ENCODE peak calls at places on chromosomes 16 and 17, in five cellular contexts. L is heart right ventricle; B is islet precursor cell; W is stimulated activated CD8-positive, alpha-beta memory T cell treated with anti-CD3 and anti-CD28 coated beads, Interleukin-7, amount 100 ng/mL, for 48 hours; Y is kidney glomerular epithelial cell. O is an unnamed sample.

GRCh38 chr17:17721140-17721668 is 39.9 kb downstream of the RAI1 start:
- DNase-seq in L (no peak), B (no peak), W (no peak), Y (no peak), O (no peak)

GRCh38 chr17:39152134-39152884 is 872 bp upstream of the PLXDC1 start:
- DNase-seq in L (peak; percentile 53), B (peak; percentile 89), W (no peak), Y (peak; percentile 53), O (peak; percentile 6)

GRCh38 chr17:7207120-7208001 is 12.3 kb downstream of the DLG4 start:
- DNase-seq in L (no peak), B (no peak), W (no peak), Y (no peak), O (no peak)

GRCh38 chr17:76155988-76156661 is 15.1 kb upstream of the FOXJ1 start:
- DNase-seq in L (no peak), B (peak; percentile 54), W (no peak), Y (no peak), O (no peak)

GRCh38 chr16:84252214-84252613 is 12.4 kb upstream of the KCNG4 start:
- DNase-seq in L (no peak), B (no peak), W (no peak), Y (no peak), O (no peak)

GRCh38 chr17:19986941-19987714 is 9.5 kb upstream of the AKAP10 start:
- DNase-seq in L (no peak), B (peak; percentile 86), W (no peak), Y (no peak), O (no peak)

GRCh38 chr17:38449364-38449763 is 21.1 kb downstream of the ARHGAP23 start:
- DNase-seq in L (no peak), B (peak; percentile 95), W (no peak), Y (peak; percentile 79), O (peak; percentile 21)

GRCh38 chr16:5382484-5382883 is 284.9 kb upstream of the EEF2KMT start:
- DNase-seq in L (no peak), B (no peak), W (no peak), Y (no peak), O (no peak)

GRCh38 chr17:62626719-62627218 is 701 bp upstream of the MRC2 start:
- DNase-seq in L (peak; percentile 71), B (no peak), W (no peak), Y (peak; percentile 64), O (peak; percentile 36)

GRCh38 chr17:76995352-76996105 is 127.3 kb downstream of the MGAT5B start:
- DNase-seq in L (no peak), B (no peak), W (no peak), Y (no peak), O (no peak)

GRCh38 chr16:1996175-1996574 is 6.4 kb downstream of the SYNGR3 start:
- DNase-seq in L (no peak), B (no peak), W (no peak), Y (no peak), O (no peak)

GRCh38 chr17:79747508-79748295 is 17.0 kb downstream of the ENPP7 start:
- DNase-seq in L (no peak), B (no peak), W (no peak), Y (no peak), O (no peak)

GRCh38 chr16:75733305-75734141 is 7.2 kb upstream of the CPHXL start:
- DNase-seq in L (no peak), B (peak; percentile 74), W (no peak), Y (peak; percentile 79), O (no peak)

GRCh38 chr17:78826836-78827509 is 13.6 kb downstream of the USP36 start:
- DNase-seq in L (no peak), B (no peak), W (no peak), Y (no peak), O (no peak)

GRCh38 chr16:87809150-87809902 is 43.5 kb upstream of the KLHDC4 start:
- DNase-seq in L (no peak), B (peak; percentile 56), W (no peak), Y (no peak), O (no peak)

GRCh38 chr17:76707985-76708807 is 2.6 kb downstream of the MXRA7 start:
- DNase-seq in L (no peak), B (peak; percentile 89), W (no peak), Y (no peak), O (no peak)

GRCh38 chr17:49968380-49969133 is 433 bp upstream of the DLX4 start:
- DNase-seq in L (peak; percentile 41), B (peak; percentile 95), W (peak; percentile 52), Y (no peak), O (peak; percentile 54)

GRCh38 chr16:77974883-77975282 is 47.5 kb upstream of the CLEC3A start:
- DNase-seq in L (no peak), B (peak; percentile 85), W (no peak), Y (peak; percentile 2), O (no peak)

GRCh38 chr17:6941989-6942388 is 53.9 kb upstream of the ALOX12 start:
- DNase-seq in L (no peak), B (no peak), W (no peak), Y (no peak), O (no peak)

GRCh38 chr17:16046966-16047365 is 47.3 kb downstream of the TTC19 start:
- DNase-seq in L (no peak), B (no peak), W (no peak), Y (no peak), O (no peak)

GRCh38 chr17:34075076-34075475 is 180.0 kb upstream of the CCL2 start:
- DNase-seq in L (no peak), B (peak; percentile 32), W (no peak), Y (no peak), O (no peak)

GRCh38 chr17:2085648-2085949 is 30.7 kb downstream of the HIC1 start:
- DNase-seq in L (peak; percentile 73), B (peak; percentile 54), W (no peak), Y (no peak), O (no peak)

GRCh38 chr16:31568577-31569359 is 41.1 kb downstream of the AHSP start:
- DNase-seq in L (no peak), B (no peak), W (no peak), Y (no peak), O (no peak)

GRCh38 chr16:80984124-80984892 is 22.4 kb downstream of the CMC2 start:
- DNase-seq in L (no peak), B (no peak), W (no peak), Y (no peak), O (no peak)

GRCh38 chr16:19884611-19885455 is at the start of gene GPRC5B:
- DNase-seq in L (peak; percentile 53), B (peak; percentile 77), W (no peak), Y (no peak), O (no peak)

O was measured in RCC 7860.